ENCODE peak calls at places on chromosomes 11 and 22, in six cellular contexts. One of them, this sample, is unnamed.

GRCh38 chr11:77418981-77419592 is 54.8 kb downstream of the PAK1 start:
- DNase-seq in heart right ventricle: no peak
- DNase-seq in GM12865: no peak
- DNase-seq in CD4-positive, alpha-beta T cell: no peak
- DNase-seq in neural progenitor cell: no peak
- DNase-seq in brain microvascular endothelial cell: no peak
- DNase-seq in this sample: no peak

GRCh38 chr11:82930734-82931133 is 29.2 kb downstream of the DDIAS start:
- DNase-seq in heart right ventricle: no peak
- DNase-seq in neural progenitor cell: no peak
- DNase-seq in GM12865: no peak
- DNase-seq in CD4-positive, alpha-beta T cell: no peak
- DNase-seq in brain microvascular endothelial cell: no peak
- DNase-seq in this sample: no peak

GRCh38 chr22:37254206-37254866 is 10.3 kb upstream of the RAC2 start:
- DNase-seq in CD4-positive, alpha-beta T cell: no peak
- DNase-seq in brain microvascular endothelial cell: peak
- DNase-seq in neural progenitor cell: no peak
- DNase-seq in GM12865: no peak
- DNase-seq in heart right ventricle: no peak
- DNase-seq in this sample: no peak

GRCh38 chr11:19672591-19673206 is 39.9 kb upstream of the NAV2 start:
- DNase-seq in CD4-positive, alpha-beta T cell: no peak
- DNase-seq in GM12865: no peak
- DNase-seq in neural progenitor cell: no peak
- DNase-seq in heart right ventricle: no peak
- DNase-seq in brain microvascular endothelial cell: no peak
- DNase-seq in this sample: no peak

GRCh38 chr11:61682093-61682732 is 2.0 kb downstream of the DAGLA start:
- DNase-seq in neural progenitor cell: no peak
- DNase-seq in brain microvascular endothelial cell: peak
- DNase-seq in CD4-positive, alpha-beta T cell: no peak
- DNase-seq in heart right ventricle: peak
- DNase-seq in GM12865: no peak
- DNase-seq in this sample: no peak

GRCh38 chr11:69238562-69239319 is 55.2 kb upstream of the MYEOV start:
- DNase-seq in heart right ventricle: peak
- DNase-seq in brain microvascular endothelial cell: no peak
- DNase-seq in neural progenitor cell: no peak
- DNase-seq in GM12865: peak
- DNase-seq in CD4-positive, alpha-beta T cell: no peak
- DNase-seq in this sample: no peak

GRCh38 chr22:17963015-17963414 is 61.3 kb downstream of the MICAL3 start:
- DNase-seq in GM12865: no peak
- DNase-seq in neural progenitor cell: no peak
- DNase-seq in brain microvascular endothelial cell: no peak
- DNase-seq in CD4-positive, alpha-beta T cell: no peak
- DNase-seq in heart right ventricle: no peak
- DNase-seq in this sample: no peak

GRCh38 chr11:96314326-96315050 is 28.5 kb downstream of the MAML2 start:
- DNase-seq in brain microvascular endothelial cell: peak
- DNase-seq in CD4-positive, alpha-beta T cell: no peak
- DNase-seq in GM12865: no peak
- DNase-seq in heart right ventricle: no peak
- DNase-seq in neural progenitor cell: no peak
- DNase-seq in this sample: no peak

GRCh38 chr11:59758638-59759037 is 3.5 kb downstream of the STX3 start:
- DNase-seq in CD4-positive, alpha-beta T cell: no peak
- DNase-seq in brain microvascular endothelial cell: no peak
- DNase-seq in neural progenitor cell: no peak
- DNase-seq in heart right ventricle: no peak
- DNase-seq in GM12865: no peak
- DNase-seq in this sample: no peak

GRCh38 chr11:46564459-46564858 is 29.4 kb downstream of the AMBRA1 start:
- DNase-seq in heart right ventricle: no peak
- DNase-seq in CD4-positive, alpha-beta T cell: no peak
- DNase-seq in GM12865: no peak
- DNase-seq in neural progenitor cell: no peak
- DNase-seq in brain microvascular endothelial cell: no peak
- DNase-seq in this sample: no peak

GRCh38 chr11:68667511-68668253 is 16.7 kb upstream of the GAL start:
- DNase-seq in heart right ventricle: no peak
- DNase-seq in GM12865: no peak
- DNase-seq in brain microvascular endothelial cell: no peak
- DNase-seq in neural progenitor cell: no peak
- DNase-seq in CD4-positive, alpha-beta T cell: no peak
- DNase-seq in this sample: no peak

GRCh38 chr22:36352775-36353507 is 34.8 kb downstream of the MYH9 start:
- DNase-seq in GM12865: no peak
- DNase-seq in CD4-positive, alpha-beta T cell: no peak
- DNase-seq in neural progenitor cell: peak
- DNase-seq in heart right ventricle: peak
- DNase-seq in brain microvascular endothelial cell: peak
- DNase-seq in this sample: no peak

GRCh38 chr11:44734982-44735381 is 8.2 kb downstream of the TSPAN18 start:
- DNase-seq in brain microvascular endothelial cell: no peak
- DNase-seq in neural progenitor cell: no peak
- DNase-seq in CD4-positive, alpha-beta T cell: no peak
- DNase-seq in GM12865: no peak
- DNase-seq in heart right ventricle: no peak
- DNase-seq in this sample: no peak

DNA sequence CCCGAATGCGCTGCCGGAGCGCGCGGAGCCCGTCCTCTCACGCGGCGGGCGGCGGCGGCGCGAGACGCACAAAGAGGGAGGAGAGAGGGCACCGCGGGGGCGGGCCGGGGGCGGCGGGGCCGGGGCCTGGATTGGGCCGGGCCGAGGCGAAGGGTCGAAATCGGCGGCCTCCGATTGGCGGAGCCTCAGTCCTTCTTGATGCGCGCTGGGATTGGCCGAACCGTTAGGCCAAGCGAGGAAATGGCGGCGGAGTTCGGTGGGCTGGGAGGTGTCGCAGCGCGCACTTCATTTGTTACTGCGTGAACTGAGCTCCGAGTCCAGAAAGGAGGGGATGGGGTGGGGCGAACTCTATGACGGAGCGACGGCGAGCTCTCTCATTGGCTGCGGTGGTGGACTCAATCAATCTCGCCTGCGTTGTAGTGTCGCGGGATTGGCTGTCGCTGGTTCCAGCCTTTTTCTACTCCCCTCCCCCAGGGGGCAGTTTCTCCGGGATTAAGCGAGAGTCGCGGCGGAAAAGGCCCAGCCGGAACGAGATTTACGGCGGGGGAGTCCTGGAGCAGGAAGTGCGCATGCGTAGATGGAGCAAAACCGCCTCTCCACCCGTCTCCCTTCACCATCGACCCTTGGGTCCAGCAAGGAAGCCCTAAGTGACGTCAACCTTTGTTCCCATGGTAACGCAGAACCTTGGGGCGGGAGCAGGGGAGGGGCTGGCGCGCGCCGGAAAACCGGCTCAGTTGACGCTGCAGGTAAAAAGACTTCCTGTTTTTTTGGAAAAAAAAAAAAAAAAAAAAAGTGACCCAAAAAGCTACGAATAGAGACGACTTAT is at the start of gene SF1:
- DNase-seq in brain microvascular endothelial cell: peak
- DNase-seq in neural progenitor cell: peak
- DNase-seq in heart right ventricle: peak
- DNase-seq in GM12865: peak
- DNase-seq in CD4-positive, alpha-beta T cell: peak
- DNase-seq in this sample: peak
- TF ChIP-seq CTCF in brain microvascular endothelial cell: no peak
- TF ChIP-seq CTCF in neural progenitor cell: peak
- TF ChIP-seq CTCF in heart right ventricle: no peak
- TF ChIP-seq CTCF in GM12865: no peak
- TF ChIP-seq CTCF in CD4-positive, alpha-beta T cell: no peak
- TF ChIP-seq CTCF in this sample: no peak

GRCh38 chr22:26763633-26764295 is 106.4 kb downstream of the MIAT start:
- DNase-seq in neural progenitor cell: no peak
- DNase-seq in CD4-positive, alpha-beta T cell: no peak
- DNase-seq in heart right ventricle: no peak
- DNase-seq in brain microvascular endothelial cell: peak
- DNase-seq in GM12865: no peak
- DNase-seq in this sample: no peak
- TF ChIP-seq CTCF in neural progenitor cell: no peak
- TF ChIP-seq CTCF in CD4-positive, alpha-beta T cell: no peak
- TF ChIP-seq CTCF in heart right ventricle: no peak
- TF ChIP-seq CTCF in brain microvascular endothelial cell: no peak
- TF ChIP-seq CTCF in GM12865: no peak
- TF ChIP-seq CTCF in this sample: no peak

GRCh38 chr11:12865871-12866595 is 143.1 kb upstream of the RASSF10 start:
- DNase-seq in brain microvascular endothelial cell: no peak
- DNase-seq in neural progenitor cell: peak
- DNase-seq in heart right ventricle: no peak
- DNase-seq in GM12865: no peak
- DNase-seq in CD4-positive, alpha-beta T cell: no peak
- DNase-seq in this sample: no peak

GRCh38 chr11:12867531-12867930 is 141.6 kb upstream of the RASSF10 start:
- DNase-seq in neural progenitor cell: no peak
- DNase-seq in heart right ventricle: no peak
- DNase-seq in GM12865: no peak
- DNase-seq in CD4-positive, alpha-beta T cell: no peak
- DNase-seq in brain microvascular endothelial cell: no peak
- DNase-seq in this sample: no peak

GRCh38 chr11:12871788-12872321 is 137.3 kb upstream of the RASSF10 start:
- DNase-seq in brain microvascular endothelial cell: no peak
- DNase-seq in neural progenitor cell: no peak
- DNase-seq in CD4-positive, alpha-beta T cell: no peak
- DNase-seq in heart right ventricle: no peak
- DNase-seq in GM12865: no peak
- DNase-seq in this sample: no peak

GRCh38 chr11:12871251-12871650 is 137.9 kb upstream of the RASSF10 start:
- DNase-seq in CD4-positive, alpha-beta T cell: no peak
- DNase-seq in heart right ventricle: no peak
- DNase-seq in GM12865: no peak
- DNase-seq in neural progenitor cell: no peak
- DNase-seq in brain microvascular endothelial cell: no peak
- DNase-seq in this sample: no peak

GRCh38 chr11:12868315-12869073 is 140.6 kb upstream of the RASSF10 start:
- DNase-seq in neural progenitor cell: no peak
- DNase-seq in brain microvascular endothelial cell: no peak
- DNase-seq in CD4-positive, alpha-beta T cell: no peak
- DNase-seq in heart right ventricle: no peak
- DNase-seq in GM12865: no peak
- DNase-seq in this sample: no peak
- TF ChIP-seq CTCF in neural progenitor cell: peak
- TF ChIP-seq CTCF in brain microvascular endothelial cell: peak
- TF ChIP-seq CTCF in CD4-positive, alpha-beta T cell: no peak
- TF ChIP-seq CTCF in heart right ventricle: no peak
- TF ChIP-seq CTCF in GM12865: no peak
- TF ChIP-seq CTCF in this sample: no peak

GRCh38 chr11:11898648-11899047 is 56.9 kb downstream of the USP47 start:
- DNase-seq in GM12865: no peak
- DNase-seq in heart right ventricle: no peak
- DNase-seq in brain microvascular endothelial cell: no peak
- DNase-seq in neural progenitor cell: no peak
- DNase-seq in CD4-positive, alpha-beta T cell: no peak
- DNase-seq in this sample: no peak

GRCh38 chr11:11894486-11894885 is 52.7 kb downstream of the USP47 start:
- DNase-seq in GM12865: no peak
- DNase-seq in CD4-positive, alpha-beta T cell: no peak
- DNase-seq in brain microvascular endothelial cell: peak
- DNase-seq in heart right ventricle: no peak
- DNase-seq in neural progenitor cell: no peak
- DNase-seq in this sample: no peak

GRCh38 chr11:11899401-11899800 is 57.6 kb downstream of the USP47 start:
- DNase-seq in heart right ventricle: no peak
- DNase-seq in brain microvascular endothelial cell: no peak
- DNase-seq in CD4-positive, alpha-beta T cell: no peak
- DNase-seq in GM12865: no peak
- DNase-seq in neural progenitor cell: no peak
- DNase-seq in this sample: no peak

GRCh38 chr11:11895672-11896071 is 53.9 kb downstream of the USP47 start:
- DNase-seq in brain microvascular endothelial cell: no peak
- DNase-seq in CD4-positive, alpha-beta T cell: no peak
- DNase-seq in GM12865: no peak
- DNase-seq in neural progenitor cell: no peak
- DNase-seq in heart right ventricle: no peak
- DNase-seq in this sample: no peak
- TF ChIP-seq CTCF in brain microvascular endothelial cell: peak
- TF ChIP-seq CTCF in CD4-positive, alpha-beta T cell: no peak
- TF ChIP-seq CTCF in GM12865: no peak
- TF ChIP-seq CTCF in neural progenitor cell: no peak
- TF ChIP-seq CTCF in heart right ventricle: no peak
- TF ChIP-seq CTCF in this sample: no peak

DNA sequence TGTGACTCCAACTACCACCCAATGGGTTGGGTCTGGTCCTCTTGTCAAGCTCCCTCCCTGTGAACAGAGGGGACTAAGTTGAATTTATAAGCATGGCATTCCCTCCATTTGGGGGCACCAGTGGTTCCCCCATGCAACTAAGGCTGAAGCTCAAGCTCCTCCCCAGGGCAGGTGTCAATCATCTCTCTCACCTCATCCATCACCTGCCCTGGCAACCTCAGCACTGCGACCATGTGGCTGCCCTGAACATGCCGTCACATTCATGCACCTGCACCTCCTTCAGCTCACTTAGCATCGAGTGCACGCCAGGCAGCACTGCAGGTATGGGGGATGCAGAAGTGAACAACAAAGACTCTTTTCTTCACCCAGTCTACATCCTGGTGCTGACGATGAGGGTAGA is 799.3 kb downstream of the TBC1D22A start:
- DNase-seq in CD4-positive, alpha-beta T cell: no peak
- DNase-seq in heart right ventricle: no peak
- DNase-seq in neural progenitor cell: no peak
- DNase-seq in brain microvascular endothelial cell: no peak
- DNase-seq in GM12865: no peak
- DNase-seq in this sample: no peak
- TF ChIP-seq CTCF in CD4-positive, alpha-beta T cell: no peak
- TF ChIP-seq CTCF in heart right ventricle: no peak
- TF ChIP-seq CTCF in neural progenitor cell: no peak
- TF ChIP-seq CTCF in brain microvascular endothelial cell: no peak
- TF ChIP-seq CTCF in GM12865: no peak
- TF ChIP-seq CTCF in this sample: no peak

DNA sequence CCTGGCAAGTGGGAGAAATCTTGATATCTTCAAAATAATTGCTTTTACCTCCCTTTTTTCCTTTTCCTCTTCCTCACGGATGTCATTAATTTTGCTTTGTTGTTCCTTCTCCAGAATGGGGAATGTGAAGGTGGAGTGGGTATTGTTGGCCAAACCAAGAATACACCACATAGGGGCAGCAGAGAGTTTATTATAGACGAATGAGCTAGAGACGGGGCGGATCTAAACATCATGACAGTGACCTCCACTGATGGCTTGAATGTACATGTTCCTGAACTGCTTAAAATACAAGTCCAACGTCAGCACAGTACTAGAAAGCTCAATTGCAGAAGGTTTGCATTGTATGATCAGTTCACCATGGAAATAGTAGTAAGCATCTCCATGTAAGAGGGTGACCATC is 122.3 kb upstream of the SNX19 start:
- DNase-seq in CD4-positive, alpha-beta T cell: no peak
- DNase-seq in brain microvascular endothelial cell: peak
- DNase-seq in GM12865: peak
- DNase-seq in neural progenitor cell: peak
- DNase-seq in heart right ventricle: no peak
- DNase-seq in this sample: no peak
- TF ChIP-seq CTCF in CD4-positive, alpha-beta T cell: no peak
- TF ChIP-seq CTCF in brain microvascular endothelial cell: peak
- TF ChIP-seq CTCF in GM12865: peak
- TF ChIP-seq CTCF in neural progenitor cell: peak
- TF ChIP-seq CTCF in heart right ventricle: no peak
- TF ChIP-seq CTCF in this sample: peak